ENCODE peak calls at places on chromosomes 16 and 17, in ten cellular contexts. Q is stimulated activated CD4-positive, alpha-beta T cell treated with anti-CD3 and anti-CD28 coated beads, Interleukin-4, amount 100 ng/mL, for 24 hours; C is T follicular helper cell; J is occipital lobe; I is bronchial epithelial cell; N is hypothalamus; P is Ammon's horn; O is B cell; V is nephron progenitor cell; Y is smooth muscle cell of the brain vasculature. F is an unnamed sample.
A peak's percentile ranks its signal among the peaks of the same experiment; 100 is the strongest.

GRCh38 chr17:72806011-72806410 is 286.5 kb downstream of the SLC39A11 start:
- DNase-seq in I (no peak), N (no peak), V (no peak), Y (no peak), O (no peak), J (no peak), Q (no peak), P (no peak), C (no peak), F (no peak)

GRCh38 chr16:68105611-68106010 is 20.4 kb downstream of the NFATC3 start:
- DNase-seq in N (no peak), Y (no peak), I (no peak), C (no peak), P (no peak), O (no peak), J (no peak), V (no peak), Q (no peak), F (no peak)

GRCh38 chr17:61247438-61247837 is 152.2 kb upstream of the TBX2 start:
- DNase-seq in V (no peak), I (no peak), Q (no peak), N (no peak), O (no peak), C (no peak), J (no peak), P (no peak), Y (peak; percentile 83), F (no peak)

GRCh38 chr17:2292100-2292499 is 11.5 kb downstream of the SMG6 start:
- DNase-seq in I (no peak), O (no peak), P (no peak), Y (no peak), C (no peak), J (no peak), N (no peak), V (no peak), Q (no peak), F (no peak)

GRCh38 chr16:67019171-67019570 is 9.8 kb upstream of the CBFB start:
- DNase-seq in J (no peak), V (no peak), C (no peak), O (no peak), N (no peak), P (no peak), Y (no peak), I (no peak), Q (no peak), F (no peak)

GRCh38 chr16:65142276-65142675 is 20.4 kb upstream of the CDH11 start:
- DNase-seq in C (no peak), O (no peak), Q (no peak), P (no peak), J (no peak), I (no peak), N (no peak), V (no peak), Y (no peak), F (no peak)

GRCh38 chr16:78150233-78150632 is 50.8 kb downstream of the WWOX start:
- DNase-seq in Q (no peak), N (no peak), I (no peak), P (no peak), C (no peak), J (no peak), O (no peak), Y (no peak), V (no peak), F (no peak)

GRCh38 chr16:79915264-79916160 is 315.0 kb upstream of the MAF start:
- DNase-seq in V (no peak), N (no peak), C (no peak), I (no peak), P (no peak), Y (no peak), O (no peak), Q (no peak), J (no peak), F (no peak)

GRCh38 chr17:48814504-48814903 is 2.5 kb downstream of the TTLL6 start:
- DNase-seq in N (peak; percentile 5), O (peak; percentile 76), Q (peak; percentile 72), C (peak; percentile 38), P (peak; percentile 46), I (no peak), J (no peak), Y (peak; percentile 12), V (peak; percentile 60), F (peak; percentile 37)

GRCh38 chr17:41585301-41585700 is 1.4 kb downstream of the KRT14 start:
- DNase-seq in Y (no peak), P (no peak), I (no peak), V (no peak), N (no peak), Q (no peak), J (no peak), C (no peak), O (no peak), F (no peak)

GRCh38 chr16:57803413-57803990 is 1.2 kb upstream of the KIFC3 start:
- DNase-seq in C (no peak), P (peak; percentile 68), J (peak; percentile 73), V (no peak), O (no peak), I (no peak), Y (no peak), Q (no peak), N (no peak), F (no peak)

GRCh38 chr16:54128629-54129230 is 157.9 kb downstream of the IRX3 start:
- DNase-seq in Q (no peak), N (no peak), I (no peak), P (peak; percentile 45), Y (no peak), O (no peak), V (no peak), C (no peak), J (no peak), F (no peak)

GRCh38 chr17:58402679-58403078 is 14.7 kb downstream of the RNF43 start:
- DNase-seq in V (no peak), N (no peak), I (peak; percentile 99), Y (no peak), Q (no peak), J (no peak), C (no peak), O (no peak), P (no peak), F (no peak)

GRCh38 chr17:61635913-61636432 is 45.0 kb upstream of the NACA2 start:
- DNase-seq in C (peak; percentile 19), V (peak; percentile 27), O (peak; percentile 71), J (no peak), P (peak; percentile 2), I (peak; percentile 49), Y (peak; percentile 26), Q (peak; percentile 56), N (no peak), F (peak; percentile 6)

GRCh38 chr16:60945225-60945624 is 1091.0 kb downstream of the CDH8 start:
- DNase-seq in V (peak; percentile 75), P (no peak), I (no peak), Y (no peak), Q (no peak), O (no peak), C (no peak), N (no peak), J (no peak), F (no peak)

GRCh38 chr16:82093901-82094300 is 58.8 kb downstream of the HSD17B2 start:
- DNase-seq in Q (no peak), I (peak; percentile 86), P (no peak), Y (no peak), O (no peak), C (no peak), V (no peak), J (no peak), N (no peak), F (no peak)

GRCh38 chr17:81339502-81340296 is 44.6 kb upstream of the SLC38A10 start:
- DNase-seq in I (no peak), V (peak; percentile 64), Q (no peak), N (no peak), Y (no peak), J (no peak), C (no peak), O (no peak), P (no peak), F (no peak)

GRCh38 chr16:57863434-57864160 is 61.3 kb upstream of the KIFC3 start:
- DNase-seq in J (peak; percentile 51), P (peak; percentile 84), I (peak; percentile 59), N (peak; percentile 30), C (no peak), Q (no peak), Y (peak; percentile 65), V (peak; percentile 41), O (no peak), F (peak; percentile 42)

GRCh38 chr17:50045154-50045553 is 10.8 kb upstream of the ITGA3 start:
- DNase-seq in J (no peak), Y (no peak), C (no peak), V (no peak), O (no peak), I (no peak), Q (no peak), P (no peak), N (no peak), F (no peak)

GRCh38 chr17:64777413-64778101 is 115.5 kb upstream of the SMURF2 start:
- DNase-seq in V (no peak), O (peak; percentile 61), P (peak; percentile 59), J (peak; percentile 70), Y (no peak), Q (no peak), C (no peak), N (no peak), I (no peak), F (peak; percentile 68)

GRCh38 chr16:4373356-4373908 is 1.8 kb downstream of the VASN start:
- DNase-seq in P (no peak), Q (no peak), V (no peak), I (no peak), Y (no peak), O (no peak), J (no peak), N (no peak), C (no peak), F (no peak)

GRCh38 chr17:5711344-5711743 is 127.0 kb upstream of the NLRP1 start:
- DNase-seq in O (no peak), Y (no peak), V (no peak), J (no peak), I (no peak), C (no peak), Q (no peak), N (no peak), P (no peak), F (no peak)

GRCh38 chr17:72590882-72591499 is 470.2 kb downstream of the SOX9 start:
- DNase-seq in N (no peak), O (no peak), Y (no peak), I (no peak), Q (no peak), J (no peak), P (no peak), C (no peak), V (no peak), F (peak; percentile 53)

GRCh38 chr16:23420011-23420410 is 33.0 kb downstream of the COG7 start:
- DNase-seq in Y (no peak), Q (no peak), P (no peak), N (no peak), V (no peak), J (no peak), I (no peak), O (no peak), C (no peak), F (no peak)

GRCh38 chr17:78672880-78673371 is 95.7 kb upstream of the DNAH17 start:
- DNase-seq in N (no peak), Q (no peak), V (no peak), O (no peak), C (no peak), I (no peak), Y (no peak), P (no peak), J (no peak), F (no peak)

GRCh38 chr17:10583834-10584233 is 34.4 kb upstream of the MYH2 start:
- DNase-seq in O (no peak), C (no peak), Q (no peak), Y (no peak), I (no peak), J (no peak), V (no peak), P (no peak), N (no peak), F (no peak)

GRCh38 chr16:77157773-77158172 is 33.2 kb upstream of the MON1B start:
- DNase-seq in Y (no peak), C (no peak), J (no peak), O (no peak), V (no peak), I (no peak), N (no peak), P (no peak), Q (no peak), F (no peak)

GRCh38 chr17:81991684-81992513 is 14.5 kb downstream of the ASPSCR1 start:
- DNase-seq in P (peak; percentile 61), I (peak; percentile 84), V (peak; percentile 75), C (no peak), J (no peak), Y (no peak), N (peak; percentile 66), Q (no peak), O (no peak), F (peak; percentile 76)

F was measured in G401.